ENCODE peak calls at places on chromosomes 4 and X, in six cellular contexts. One of them, this sample, is unnamed.

GRCh38 chr4:128528793-128529553 is 241.4 kb upstream of the PGRMC2 start:
- DNase-seq in CD4-positive, alpha-beta T cell: no peak
- DNase-seq in heart right ventricle: peak
- DNase-seq in NCI-H446: no peak
- DNase-seq in cardiac muscle cell: peak
- DNase-seq in coronary artery: no peak
- DNase-seq in this sample: no peak

GRCh38 chr4:163679189-163679588 is 184.7 kb downstream of the TMA16 start:
- DNase-seq in CD4-positive, alpha-beta T cell: no peak
- DNase-seq in coronary artery: no peak
- DNase-seq in cardiac muscle cell: no peak
- DNase-seq in NCI-H446: peak
- DNase-seq in heart right ventricle: no peak
- DNase-seq in this sample: no peak

GRCh38 chrX:69424161-69424560 is 80.0 kb upstream of the NALF2 start:
- DNase-seq in CD4-positive, alpha-beta T cell: no peak
- DNase-seq in cardiac muscle cell: peak
- DNase-seq in NCI-H446: peak
- DNase-seq in heart right ventricle: no peak
- DNase-seq in coronary artery: no peak
- DNase-seq in this sample: no peak

GRCh38 chr4:8370835-8371234 is 69.7 kb downstream of the ACOX3 start:
- DNase-seq in cardiac muscle cell: no peak
- DNase-seq in coronary artery: no peak
- DNase-seq in heart right ventricle: peak
- DNase-seq in NCI-H446: no peak
- DNase-seq in CD4-positive, alpha-beta T cell: no peak
- DNase-seq in this sample: no peak

GRCh38 chr4:70556856-70557255 is 35.2 kb upstream of the AMBN start:
- DNase-seq in CD4-positive, alpha-beta T cell: no peak
- DNase-seq in coronary artery: no peak
- DNase-seq in heart right ventricle: no peak
- DNase-seq in NCI-H446: no peak
- DNase-seq in cardiac muscle cell: peak
- DNase-seq in this sample: no peak

GRCh38 chr4:183571350-183572076 is 66.7 kb downstream of the ING2 start:
- DNase-seq in CD4-positive, alpha-beta T cell: no peak
- DNase-seq in heart right ventricle: no peak
- DNase-seq in coronary artery: no peak
- DNase-seq in NCI-H446: peak
- DNase-seq in cardiac muscle cell: peak
- DNase-seq in this sample: no peak

GRCh38 chr4:142307857-142308256 is 538.2 kb downstream of the INPP4B start:
- DNase-seq in CD4-positive, alpha-beta T cell: no peak
- DNase-seq in heart right ventricle: no peak
- DNase-seq in NCI-H446: peak
- DNase-seq in cardiac muscle cell: no peak
- DNase-seq in coronary artery: no peak
- DNase-seq in this sample: no peak

GRCh38 chr4:165016971-165017370 is 14.8 kb upstream of the TRIM60 start:
- DNase-seq in CD4-positive, alpha-beta T cell: no peak
- DNase-seq in coronary artery: no peak
- DNase-seq in heart right ventricle: no peak
- DNase-seq in cardiac muscle cell: peak
- DNase-seq in NCI-H446: no peak
- DNase-seq in this sample: no peak

GRCh38 chrX:39631275-39631674 is 466.5 kb downstream of the BCOR start:
- DNase-seq in cardiac muscle cell: no peak
- DNase-seq in coronary artery: no peak
- DNase-seq in NCI-H446: no peak
- DNase-seq in CD4-positive, alpha-beta T cell: no peak
- DNase-seq in heart right ventricle: no peak
- DNase-seq in this sample: no peak

GRCh38 chr4:184397516-184398163 is 76.7 kb downstream of the IRF2 start:
- DNase-seq in NCI-H446: no peak
- DNase-seq in cardiac muscle cell: peak
- DNase-seq in coronary artery: peak
- DNase-seq in heart right ventricle: no peak
- DNase-seq in CD4-positive, alpha-beta T cell: no peak
- DNase-seq in this sample: no peak

GRCh38 chr4:85808104-85808503 is 333.2 kb downstream of the ARHGAP24 start:
- DNase-seq in NCI-H446: no peak
- DNase-seq in heart right ventricle: no peak
- DNase-seq in CD4-positive, alpha-beta T cell: no peak
- DNase-seq in coronary artery: no peak
- DNase-seq in cardiac muscle cell: no peak
- DNase-seq in this sample: no peak

This sample was measured in naive thymus-derived CD8-positive, alpha-beta T cell.